ENCODE peak calls at places on chromosome 7, in six cellular contexts. One of them, this sample, is unnamed.

GRCh38 chr7:25647007-25647406 is 418.7 kb upstream of the NPVF start:
- DNase-seq in PC-3: no peak
- DNase-seq in SK-N-SH: no peak
- DNase-seq in GM23248: no peak
- DNase-seq in HCT116: no peak
- DNase-seq in MM.1S: no peak
- DNase-seq in this sample: no peak

GRCh38 chr7:150322114-150322832 is 882 bp upstream of the LRRC61 start:
- DNase-seq in PC-3: no peak
- DNase-seq in SK-N-SH: no peak
- DNase-seq in GM23248: no peak
- DNase-seq in HCT116: no peak
- DNase-seq in MM.1S: peak
- DNase-seq in this sample: no peak

GRCh38 chr7:155349601-155350331 is 52.1 kb downstream of the INSIG1 start:
- DNase-seq in PC-3: no peak
- DNase-seq in SK-N-SH: peak
- DNase-seq in GM23248: peak
- DNase-seq in HCT116: no peak
- DNase-seq in MM.1S: no peak
- DNase-seq in this sample: peak

GRCh38 chr7:27199820-27200760 is at the start of gene HOXA13:
- DNase-seq in PC-3: peak
- DNase-seq in SK-N-SH: peak
- DNase-seq in GM23248: peak
- DNase-seq in HCT116: peak
- DNase-seq in MM.1S: peak
- DNase-seq in this sample: peak

GRCh38 chr7:80997841-80998240 is 79.0 kb upstream of the SEMA3C start:
- DNase-seq in PC-3: no peak
- DNase-seq in SK-N-SH: peak
- DNase-seq in GM23248: no peak
- DNase-seq in HCT116: no peak
- DNase-seq in MM.1S: no peak
- DNase-seq in this sample: no peak

GRCh38 chr7:71285614-71286013 is 153.7 kb downstream of the GALNT17 start:
- DNase-seq in PC-3: no peak
- DNase-seq in SK-N-SH: no peak
- DNase-seq in GM23248: no peak
- DNase-seq in HCT116: no peak
- DNase-seq in MM.1S: no peak
- DNase-seq in this sample: no peak

GRCh38 chr7:88758355-88759215 is 915 bp upstream of the ZNF804B start:
- DNase-seq in PC-3: peak
- DNase-seq in SK-N-SH: peak
- DNase-seq in GM23248: peak
- DNase-seq in HCT116: no peak
- DNase-seq in MM.1S: peak
- DNase-seq in this sample: peak

GRCh38 chr7:47714669-47715607 is 133.0 kb upstream of the TNS3 start:
- DNase-seq in PC-3: no peak
- DNase-seq in SK-N-SH: no peak
- DNase-seq in GM23248: no peak
- DNase-seq in HCT116: no peak
- DNase-seq in MM.1S: peak
- DNase-seq in this sample: no peak

GRCh38 chr7:23184709-23185354 is 3.0 kb downstream of the NUP42 start:
- DNase-seq in PC-3: peak
- DNase-seq in SK-N-SH: peak
- DNase-seq in GM23248: peak
- DNase-seq in HCT116: peak
- DNase-seq in MM.1S: peak
- DNase-seq in this sample: peak

GRCh38 chr7:156167987-156168386 is 355.7 kb upstream of the SHH start:
- DNase-seq in PC-3: no peak
- DNase-seq in SK-N-SH: no peak
- DNase-seq in GM23248: no peak
- DNase-seq in HCT116: no peak
- DNase-seq in MM.1S: no peak
- DNase-seq in this sample: no peak

GRCh38 chr7:156578978-156579430 is 61.6 kb upstream of the RNF32 start:
- DNase-seq in PC-3: no peak
- DNase-seq in SK-N-SH: no peak
- DNase-seq in GM23248: no peak
- DNase-seq in HCT116: no peak
- DNase-seq in MM.1S: no peak
- DNase-seq in this sample: peak

GRCh38 chr7:98531717-98532116 is 85.4 kb upstream of the NPTX2 start:
- DNase-seq in PC-3: no peak
- DNase-seq in SK-N-SH: no peak
- DNase-seq in GM23248: no peak
- DNase-seq in HCT116: no peak
- DNase-seq in MM.1S: no peak
- DNase-seq in this sample: no peak

GRCh38 chr7:92639213-92639896 is 49.2 kb upstream of the FAM133B start:
- DNase-seq in PC-3: no peak
- DNase-seq in SK-N-SH: no peak
- DNase-seq in GM23248: peak
- DNase-seq in HCT116: no peak
- DNase-seq in MM.1S: no peak
- DNase-seq in this sample: no peak

GRCh38 chr7:84144480-84144879 is 50.1 kb downstream of the SEMA3A start:
- DNase-seq in PC-3: no peak
- DNase-seq in SK-N-SH: no peak
- DNase-seq in GM23248: peak
- DNase-seq in HCT116: no peak
- DNase-seq in MM.1S: no peak
- DNase-seq in this sample: no peak

GRCh38 chr7:129835436-129836020 is 117.2 kb downstream of the UBE2H start:
- DNase-seq in PC-3: no peak
- DNase-seq in SK-N-SH: no peak
- DNase-seq in GM23248: no peak
- DNase-seq in HCT116: no peak
- DNase-seq in MM.1S: no peak
- DNase-seq in this sample: peak

GRCh38 chr7:12107841-12108249 is 103.2 kb upstream of the TMEM106B start:
- DNase-seq in PC-3: peak
- DNase-seq in SK-N-SH: no peak
- DNase-seq in GM23248: no peak
- DNase-seq in HCT116: no peak
- DNase-seq in MM.1S: no peak
- DNase-seq in this sample: no peak

GRCh38 chr7:132437730-132438129 is 138.5 kb downstream of the PLXNA4 start:
- DNase-seq in PC-3: no peak
- DNase-seq in SK-N-SH: no peak
- DNase-seq in GM23248: no peak
- DNase-seq in HCT116: no peak
- DNase-seq in MM.1S: no peak
- DNase-seq in this sample: no peak

GRCh38 chr7:27172823-27173411 is 1.2 kb downstream of the HOXA10 start:
- DNase-seq in PC-3: peak
- DNase-seq in SK-N-SH: peak
- DNase-seq in GM23248: peak
- DNase-seq in HCT116: no peak
- DNase-seq in MM.1S: no peak
- DNase-seq in this sample: peak

GRCh38 chr7:2730846-2731770 is 43.1 kb downstream of the AMZ1 start:
- DNase-seq in PC-3: no peak
- DNase-seq in SK-N-SH: no peak
- DNase-seq in GM23248: no peak
- DNase-seq in HCT116: no peak
- DNase-seq in MM.1S: no peak
- DNase-seq in this sample: no peak

GRCh38 chr7:33874943-33875342 is 30.4 kb upstream of the BMPER start:
- DNase-seq in PC-3: peak
- DNase-seq in SK-N-SH: no peak
- DNase-seq in GM23248: peak
- DNase-seq in HCT116: no peak
- DNase-seq in MM.1S: no peak
- DNase-seq in this sample: no peak

GRCh38 chr7:25124485-25125136 is 449 bp downstream of the CYCS start:
- DNase-seq in PC-3: no peak
- DNase-seq in SK-N-SH: peak
- DNase-seq in GM23248: peak
- DNase-seq in HCT116: no peak
- DNase-seq in MM.1S: peak
- DNase-seq in this sample: peak

GRCh38 chr7:116380030-116380429 is 119.5 kb upstream of the CAV2 start:
- DNase-seq in PC-3: no peak
- DNase-seq in SK-N-SH: no peak
- DNase-seq in GM23248: peak
- DNase-seq in HCT116: no peak
- DNase-seq in MM.1S: no peak
- DNase-seq in this sample: no peak

GRCh38 chr7:139035588-139036353 is at the start of gene ZC3HAV1L:
- DNase-seq in PC-3: peak
- DNase-seq in SK-N-SH: peak
- DNase-seq in GM23248: peak
- DNase-seq in HCT116: peak
- DNase-seq in MM.1S: no peak
- DNase-seq in this sample: peak

GRCh38 chr7:42650171-42650570 is 261.7 kb downstream of the C7orf25 start:
- DNase-seq in PC-3: no peak
- DNase-seq in SK-N-SH: no peak
- DNase-seq in GM23248: no peak
- DNase-seq in HCT116: no peak
- DNase-seq in MM.1S: no peak
- DNase-seq in this sample: no peak

GRCh38 chr7:79185605-79186004 is 267.9 kb downstream of the MAGI2 start:
- DNase-seq in PC-3: no peak
- DNase-seq in SK-N-SH: no peak
- DNase-seq in GM23248: no peak
- DNase-seq in HCT116: no peak
- DNase-seq in MM.1S: no peak
- DNase-seq in this sample: no peak

GRCh38 chr7:111090834-111091233 is at the start of gene LRRN3:
- DNase-seq in PC-3: no peak
- DNase-seq in SK-N-SH: peak
- DNase-seq in GM23248: peak
- DNase-seq in HCT116: no peak
- DNase-seq in MM.1S: no peak
- DNase-seq in this sample: peak

GRCh38 chr7:106640368-106641141 is 20.4 kb downstream of the CCDC71L start:
- DNase-seq in PC-3: no peak
- DNase-seq in SK-N-SH: no peak
- DNase-seq in GM23248: peak
- DNase-seq in HCT116: no peak
- DNase-seq in MM.1S: no peak
- DNase-seq in this sample: no peak

GRCh38 chr7:54843961-54844360 is 85.0 kb upstream of the SEC61G start:
- DNase-seq in PC-3: peak
- DNase-seq in SK-N-SH: no peak
- DNase-seq in GM23248: no peak
- DNase-seq in HCT116: no peak
- DNase-seq in MM.1S: no peak
- DNase-seq in this sample: no peak

GRCh38 chr7:54837761-54838539 is 78.9 kb upstream of the SEC61G start:
- DNase-seq in PC-3: peak
- DNase-seq in SK-N-SH: no peak
- DNase-seq in GM23248: no peak
- DNase-seq in HCT116: no peak
- DNase-seq in MM.1S: no peak
- DNase-seq in this sample: no peak

GRCh38 chr7:54838540-54838925 is 79.5 kb upstream of the SEC61G start:
- DNase-seq in PC-3: peak
- DNase-seq in SK-N-SH: no peak
- DNase-seq in GM23248: no peak
- DNase-seq in HCT116: no peak
- DNase-seq in MM.1S: no peak
- DNase-seq in this sample: no peak

GRCh38 chr7:54839538-54840213 is 80.7 kb upstream of the SEC61G start:
- DNase-seq in PC-3: peak
- DNase-seq in SK-N-SH: peak
- DNase-seq in GM23248: peak
- DNase-seq in HCT116: peak
- DNase-seq in MM.1S: no peak
- DNase-seq in this sample: peak

GRCh38 chr7:54841772-54842707 is 83.0 kb upstream of the SEC61G start:
- DNase-seq in PC-3: peak
- DNase-seq in SK-N-SH: no peak
- DNase-seq in GM23248: peak
- DNase-seq in HCT116: peak
- DNase-seq in MM.1S: no peak
- DNase-seq in this sample: peak
- H2AFZ ChIP-seq in PC-3: peak
- H2AFZ ChIP-seq in SK-N-SH: peak
- H2AFZ ChIP-seq in GM23248: peak
- H2AFZ ChIP-seq in HCT116: peak
- H2AFZ ChIP-seq in MM.1S: no peak
- H2AFZ ChIP-seq in this sample: peak

DNA sequence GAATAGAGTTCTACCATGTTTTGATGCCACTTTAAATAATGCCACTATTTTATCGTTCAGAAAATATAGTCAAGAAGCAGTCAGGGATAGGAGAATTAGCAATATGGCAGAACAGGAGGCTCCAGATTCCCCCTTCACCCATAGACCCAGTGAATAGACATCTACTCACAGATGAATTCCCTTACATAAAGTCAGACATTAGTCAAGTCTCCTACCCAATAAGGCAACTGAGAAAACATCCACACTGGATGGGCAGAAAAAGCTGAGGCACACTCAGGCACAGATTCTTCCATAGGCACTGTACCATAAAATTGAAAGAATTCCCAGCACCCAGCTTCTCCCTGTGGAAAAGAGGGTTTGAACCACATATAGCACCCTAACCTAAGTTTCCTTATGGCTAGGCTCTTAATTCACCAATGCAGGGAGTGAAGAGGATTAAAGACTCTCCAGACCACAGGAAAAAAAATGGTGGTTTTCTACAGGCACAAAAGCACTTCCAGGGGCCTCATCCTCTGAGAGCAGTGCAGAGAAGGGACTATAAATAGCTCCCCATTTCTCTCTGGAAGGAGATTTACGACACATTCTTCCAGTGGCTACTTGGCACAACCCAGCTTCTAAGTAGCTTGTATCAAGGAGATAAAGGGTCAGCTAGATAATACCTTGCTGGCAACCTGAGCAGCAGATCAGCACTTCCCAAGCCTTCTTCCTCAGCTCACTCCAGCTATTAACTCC is 73.7 kb downstream of the CRPPA start:
- DNase-seq in PC-3: peak
- DNase-seq in SK-N-SH: no peak
- DNase-seq in GM23248: peak
- DNase-seq in HCT116: no peak
- DNase-seq in MM.1S: no peak
- DNase-seq in this sample: peak
- TF ChIP-seq EZH2phosphoT487 in PC-3: no peak
- TF ChIP-seq EZH2phosphoT487 in SK-N-SH: no peak
- TF ChIP-seq EZH2phosphoT487 in GM23248: peak
- TF ChIP-seq EZH2phosphoT487 in HCT116: no peak
- TF ChIP-seq EZH2phosphoT487 in MM.1S: no peak
- TF ChIP-seq EZH2phosphoT487 in this sample: no peak

GRCh38 chr7:114413741-114414140 is 874 bp upstream of the FOXP2 start:
- DNase-seq in PC-3: no peak
- DNase-seq in SK-N-SH: no peak
- DNase-seq in GM23248: peak
- DNase-seq in HCT116: no peak
- DNase-seq in MM.1S: no peak
- DNase-seq in this sample: no peak
- H3K9ac ChIP-seq in PC-3: no peak
- H3K9ac ChIP-seq in SK-N-SH: no peak
- H3K9ac ChIP-seq in GM23248: no peak
- H3K9ac ChIP-seq in HCT116: no peak
- H3K9ac ChIP-seq in MM.1S: no peak
- H3K9ac ChIP-seq in this sample: no peak

GRCh38 chr7:52696183-52696582 is 339.2 kb upstream of the POM121L12 start:
- DNase-seq in PC-3: no peak
- DNase-seq in SK-N-SH: peak
- DNase-seq in GM23248: no peak
- DNase-seq in HCT116: no peak
- DNase-seq in MM.1S: no peak
- DNase-seq in this sample: no peak
- H2AFZ ChIP-seq in PC-3: no peak
- H2AFZ ChIP-seq in SK-N-SH: no peak
- H2AFZ ChIP-seq in GM23248: no peak
- H2AFZ ChIP-seq in HCT116: no peak
- H2AFZ ChIP-seq in MM.1S: no peak
- H2AFZ ChIP-seq in this sample: no peak